ENCODE peak calls at places on chromosomes 5 and 9, in ten cellular contexts. X is prostate gland; Z is CD8-positive, alpha-beta T cell; G is heart right ventricle; M is pancreas; J is GM23338; N is upper lobe of left lung; L is lower lobe of right lung; E is uterus; K is adrenal gland. O is an unnamed sample. For H3K36me3, the result is how much of the 10 kb centered on the place peaks cover.

GRCh38 chr9:137028281-137029057 is 432 bp upstream of the ABCA2 start:
- DNase-seq in X (peak), Z (peak), G (peak), M (peak), J (peak), N (peak), L (peak), E (no peak), K (peak), O (no peak)

GRCh38 chr5:123344819-123345426 is 78.3 kb downstream of the CEP120 start:
- DNase-seq in X (peak), Z (no peak), G (no peak), M (no peak), J (peak), N (no peak), L (no peak), E (peak), K (no peak), O (no peak)

GRCh38 chr9:133880851-133881634 is 111.1 kb downstream of the VAV2 start:
- DNase-seq in X (no peak), Z (no peak), G (no peak), M (peak), J (no peak), N (no peak), L (no peak), E (no peak), K (no peak), O (no peak)

GRCh38 chr5:103498211-103498610 is 64.4 kb downstream of the NUDT12 start:
- DNase-seq in X (no peak), Z (no peak), G (no peak), M (no peak), J (peak), N (no peak), L (no peak), E (no peak), K (no peak), O (no peak)

GRCh38 chr9:121133104-121133816 is 58.5 kb downstream of the CNTRL start:
- DNase-seq in X (peak), Z (peak), G (peak), M (peak), J (peak), N (peak), L (peak), E (no peak), K (no peak), O (no peak)

GRCh38 chr5:15555176-15555575 is 55.2 kb downstream of the FBXL7 start:
- DNase-seq in X (no peak), Z (no peak), G (no peak), M (no peak), J (no peak), N (no peak), L (no peak), E (no peak), K (no peak), O (no peak)

GRCh38 chr9:14183001-14183400 is 130.9 kb downstream of the NFIB start:
- DNase-seq in X (no peak), Z (no peak), G (no peak), M (no peak), J (no peak), N (no peak), L (no peak), E (no peak), K (no peak), O (no peak)

GRCh38 chr9:112570731-112571167 is 84.1 kb downstream of the KIAA1958 start:
- DNase-seq in X (no peak), Z (no peak), G (no peak), M (peak), J (no peak), N (no peak), L (no peak), E (no peak), K (peak), O (no peak)

GRCh38 chr5:56480305-56481146 is 247.4 kb upstream of the ANKRD55 start:
- DNase-seq in X (peak), Z (no peak), G (peak), M (peak), J (peak), N (peak), L (peak), E (peak), K (peak), O (no peak)

GRCh38 chr5:73446631-73447233 is 1.8 kb downstream of the FOXD1 start:
- DNase-seq in X (no peak), Z (no peak), G (no peak), M (no peak), J (peak), N (no peak), L (no peak), E (no peak), K (no peak), O (no peak)

GRCh38 chr5:77168187-77168883 is 42.1 kb upstream of the PDE8B start:
- DNase-seq in X (peak), Z (no peak), G (peak), M (peak), J (no peak), N (peak), L (peak), E (peak), K (peak), O (no peak)

GRCh38 chr5:151740336-151740942 is 18.0 kb downstream of the ATOX1 start:
- DNase-seq in X (peak), Z (peak), G (peak), M (no peak), J (peak), N (no peak), L (no peak), E (peak), K (peak), O (no peak)
- H3K27ac ChIP-seq in X (peak), Z (no peak), G (no peak), M (no peak), J (peak), N (peak), L (peak), E (peak), K (peak), O (peak)

DNA sequence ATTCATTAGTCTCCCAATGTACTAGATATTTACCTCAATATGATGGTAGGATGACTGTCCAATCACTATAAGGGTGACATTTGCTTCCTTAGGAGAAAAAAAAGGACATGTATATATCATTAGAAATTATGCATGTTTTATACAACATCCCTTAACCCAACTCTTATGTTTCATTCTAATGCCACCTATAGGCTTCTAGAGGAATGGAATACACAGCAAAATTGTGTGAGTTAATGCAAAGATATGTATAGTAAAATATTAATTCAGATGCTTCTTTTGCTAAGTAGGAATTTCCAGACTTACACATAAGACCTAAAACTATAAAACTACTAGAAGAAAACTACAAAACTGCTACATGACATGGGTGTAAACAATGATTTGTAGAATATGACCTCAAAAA is 3.5 kb downstream of the PRXL2C start:
- DNase-seq in X (no peak), Z (no peak), G (no peak), M (no peak), J (peak), N (no peak), L (no peak), E (no peak), K (no peak), O (no peak)
- H3K36me3 ChIP-seq in X (under half), Z (under half), G (half or more), M (under half), J (under half), N (under half), L (under half), E (under half), K (under half), O (under half)

GRCh38 chr9:97501972-97502221 is 431 bp downstream of the TMOD1 start:
- DNase-seq in X (no peak), Z (no peak), G (no peak), M (peak), J (peak), N (no peak), L (no peak), E (no peak), K (no peak), O (no peak)

GRCh38 chr9:97503862-97504210 is 2.4 kb downstream of the TMOD1 start:
- DNase-seq in X (no peak), Z (no peak), G (no peak), M (no peak), J (no peak), N (no peak), L (no peak), E (no peak), K (no peak), O (no peak)

GRCh38 chr9:97504381-97505216 is 3.1 kb downstream of the TMOD1 start:
- DNase-seq in X (no peak), Z (no peak), G (no peak), M (no peak), J (no peak), N (no peak), L (no peak), E (peak), K (peak), O (no peak)

GRCh38 chr9:97502222-97502983 is 937 bp downstream of the TMOD1 start:
- DNase-seq in X (no peak), Z (no peak), G (peak), M (peak), J (peak), N (no peak), L (peak), E (peak), K (no peak), O (no peak)

DNA sequence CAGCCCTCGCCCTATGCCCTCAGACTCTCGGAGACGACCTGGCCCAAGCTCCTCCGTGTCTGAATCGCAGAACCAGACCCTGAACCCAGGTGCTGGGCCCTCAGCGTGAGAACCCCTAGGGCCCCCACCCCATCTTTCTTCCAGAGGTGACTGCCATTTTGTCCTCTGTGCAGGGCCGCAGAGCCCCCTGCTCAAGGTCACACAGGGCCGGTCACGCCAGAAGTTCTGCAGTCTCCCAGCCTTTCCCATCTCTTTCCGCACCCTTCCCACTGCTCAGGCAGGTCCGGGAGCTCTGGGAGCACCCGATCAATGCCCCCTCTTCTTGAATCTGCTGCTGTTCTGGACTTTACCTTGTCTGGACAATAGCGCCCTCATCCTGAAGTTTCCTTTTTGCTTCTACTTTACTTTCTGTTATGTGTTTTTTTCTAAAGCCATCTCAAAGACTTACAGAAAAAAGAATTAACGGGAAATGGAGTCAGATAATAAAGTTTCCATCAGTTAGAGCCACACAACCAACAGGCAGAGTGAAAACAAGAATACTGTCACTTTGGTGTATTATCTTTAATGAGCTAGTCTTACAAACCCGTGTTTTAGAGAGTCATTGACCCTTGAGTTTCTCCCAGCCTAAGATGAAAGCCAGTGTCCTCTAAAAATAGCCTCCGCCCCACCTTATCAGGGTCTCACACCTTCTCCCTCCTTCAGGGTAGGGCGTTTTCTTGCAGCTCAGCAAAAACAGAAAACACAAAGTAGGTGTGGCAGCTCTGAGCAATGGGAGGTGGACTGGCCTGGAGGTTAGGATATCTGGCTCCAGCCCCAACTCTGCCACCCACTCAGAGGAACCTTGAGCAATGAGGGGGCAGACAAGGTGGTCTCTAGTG is 1.8 kb downstream of the TMOD1 start:
- DNase-seq in X (no peak), Z (no peak), G (no peak), M (peak), J (peak), N (no peak), L (no peak), E (no peak), K (no peak), O (no peak)
- TF ChIP-seq CTCF in X (no peak), Z (no peak), G (no peak), M (no peak), J (peak), N (no peak), L (no peak), E (no peak), K (no peak), O (no peak)

DNA sequence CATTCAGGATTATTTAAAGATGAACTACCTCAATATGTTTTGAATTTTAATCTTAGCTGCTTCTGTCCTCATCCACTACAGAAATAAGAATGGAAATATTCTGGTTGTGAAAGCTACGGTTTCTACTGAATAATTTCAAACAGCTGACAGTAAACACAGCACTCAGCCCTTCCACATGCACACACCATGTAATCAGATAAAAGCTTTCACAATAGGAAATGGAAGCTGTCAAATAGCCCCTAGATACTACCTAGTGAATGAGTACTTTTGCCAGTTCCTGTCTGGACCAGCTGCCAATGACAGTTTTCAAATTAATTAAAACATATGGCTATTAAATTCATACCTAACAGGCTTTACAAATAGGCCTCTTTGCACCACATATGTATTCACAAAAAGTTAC is 171.4 kb downstream of the SSBP2 start:
- DNase-seq in X (no peak), Z (no peak), G (no peak), M (no peak), J (no peak), N (no peak), L (no peak), E (no peak), K (no peak), O (no peak)
- H3K27ac ChIP-seq in X (no peak), Z (no peak), G (no peak), M (no peak), J (no peak), N (no peak), L (no peak), E (no peak), K (no peak), O (no peak)